ENCODE peak calls at places on chromosomes 2 and 18, in five cellular contexts. One of them, this sample, is unnamed. For H3K4me1, the result is how much of the 10 kb centered on the place peaks cover.

GRCh38 chr18:21897811-21898210 is 157.2 kb downstream of the MIB1 start:
- DNase-seq in Karpas-422: peak
- DNase-seq in small intestine: peak
- DNase-seq in breast epithelium: no peak
- DNase-seq in thyroid gland: peak
- DNase-seq in this sample: peak

GRCh38 chr2:188326669-188327301 is 35.1 kb downstream of the GULP1 start:
- DNase-seq in Karpas-422: no peak
- DNase-seq in small intestine: peak
- DNase-seq in breast epithelium: no peak
- DNase-seq in thyroid gland: no peak
- DNase-seq in this sample: no peak

GRCh38 chr2:85851253-85851955 is 37.4 kb downstream of the ST3GAL5 start:
- DNase-seq in Karpas-422: no peak
- DNase-seq in small intestine: no peak
- DNase-seq in breast epithelium: no peak
- DNase-seq in thyroid gland: no peak
- DNase-seq in this sample: no peak

GRCh38 chr2:226295123-226295522 is 504.5 kb downstream of the IRS1 start:
- DNase-seq in Karpas-422: no peak
- DNase-seq in small intestine: no peak
- DNase-seq in breast epithelium: no peak
- DNase-seq in thyroid gland: no peak
- DNase-seq in this sample: no peak

GRCh38 chr18:70044626-70045025 is 97.0 kb upstream of the CD226 start:
- DNase-seq in Karpas-422: no peak
- DNase-seq in small intestine: no peak
- DNase-seq in breast epithelium: no peak
- DNase-seq in thyroid gland: no peak
- DNase-seq in this sample: no peak

GRCh38 chr2:235492850-235493344 is 946 bp upstream of the AGAP1 start:
- DNase-seq in Karpas-422: no peak
- DNase-seq in small intestine: no peak
- DNase-seq in breast epithelium: no peak
- DNase-seq in thyroid gland: no peak
- DNase-seq in this sample: no peak

GRCh38 chr2:169983506-169983905 is 156.3 kb downstream of the UBR3 start:
- DNase-seq in Karpas-422: no peak
- DNase-seq in small intestine: no peak
- DNase-seq in breast epithelium: no peak
- DNase-seq in thyroid gland: no peak
- DNase-seq in this sample: no peak

GRCh38 chr2:176931588-176932563 is 280.7 kb upstream of the HNRNPA3 start:
- DNase-seq in Karpas-422: no peak
- DNase-seq in small intestine: peak
- DNase-seq in breast epithelium: no peak
- DNase-seq in thyroid gland: no peak
- DNase-seq in this sample: no peak

GRCh38 chr18:77136076-77136718 is 3.6 kb upstream of the MBP start:
- DNase-seq in Karpas-422: no peak
- DNase-seq in small intestine: no peak
- DNase-seq in breast epithelium: no peak
- DNase-seq in thyroid gland: no peak
- DNase-seq in this sample: no peak

GRCh38 chr2:216287251-216287650 is 85.0 kb downstream of the MARCHF4 start:
- DNase-seq in Karpas-422: no peak
- DNase-seq in small intestine: no peak
- DNase-seq in breast epithelium: no peak
- DNase-seq in thyroid gland: no peak
- DNase-seq in this sample: no peak

GRCh38 chr2:137999273-137999672 is 35.0 kb downstream of the HNMT start:
- DNase-seq in Karpas-422: no peak
- DNase-seq in small intestine: no peak
- DNase-seq in breast epithelium: no peak
- DNase-seq in thyroid gland: no peak
- DNase-seq in this sample: no peak

GRCh38 chr2:14702258-14702657 is 69.7 kb downstream of the LRATD1 start:
- DNase-seq in Karpas-422: no peak
- DNase-seq in small intestine: no peak
- DNase-seq in breast epithelium: no peak
- DNase-seq in thyroid gland: no peak
- DNase-seq in this sample: no peak

GRCh38 chr2:88600038-88600465 is 27.2 kb downstream of the EIF2AK3 start:
- DNase-seq in Karpas-422: peak
- DNase-seq in small intestine: peak
- DNase-seq in breast epithelium: peak
- DNase-seq in thyroid gland: peak
- DNase-seq in this sample: peak

GRCh38 chr2:97968228-97968627 is 27.5 kb downstream of the TMEM131 start:
- DNase-seq in Karpas-422: no peak
- DNase-seq in small intestine: peak
- DNase-seq in breast epithelium: no peak
- DNase-seq in thyroid gland: no peak
- DNase-seq in this sample: no peak
- H3K4me1 ChIP-seq in Karpas-422: under half
- H3K4me1 ChIP-seq in small intestine: under half
- H3K4me1 ChIP-seq in breast epithelium: under half
- H3K4me1 ChIP-seq in thyroid gland: under half
- H3K4me1 ChIP-seq in this sample: half or more

GRCh38 chr2:214737188-214737587 is 72.3 kb downstream of the BARD1 start:
- DNase-seq in Karpas-422: no peak
- DNase-seq in small intestine: no peak
- DNase-seq in breast epithelium: no peak
- DNase-seq in thyroid gland: no peak
- DNase-seq in this sample: no peak
- H3K4me3 ChIP-seq in Karpas-422: no peak
- H3K4me3 ChIP-seq in small intestine: no peak
- H3K4me3 ChIP-seq in breast epithelium: no peak
- H3K4me3 ChIP-seq in thyroid gland: no peak
- H3K4me3 ChIP-seq in this sample: no peak

DNA sequence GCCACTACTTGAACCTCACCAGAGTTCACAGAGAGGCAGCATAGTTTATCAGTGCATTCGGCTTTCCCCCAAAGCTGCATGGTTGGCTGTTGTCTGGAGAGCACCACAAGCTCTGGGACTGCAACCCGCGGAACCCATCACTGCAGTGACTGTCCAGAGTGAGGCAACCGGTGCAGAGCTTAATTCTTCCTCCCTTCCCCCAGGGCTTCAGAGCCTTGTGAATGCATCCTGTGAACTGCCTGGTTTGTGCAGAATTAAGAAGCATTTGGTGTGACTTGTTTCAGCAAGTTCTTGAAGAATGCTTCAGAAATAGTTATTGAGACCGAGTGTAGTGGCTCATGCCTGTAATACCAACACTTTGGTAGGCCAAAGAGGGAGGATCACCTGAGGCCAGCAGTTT is 99.2 kb upstream of the FOSL2 start:
- DNase-seq in Karpas-422: no peak
- DNase-seq in small intestine: no peak
- DNase-seq in breast epithelium: no peak
- DNase-seq in thyroid gland: no peak
- DNase-seq in this sample: no peak
- H3K4me1 ChIP-seq in Karpas-422: under half
- H3K4me1 ChIP-seq in small intestine: under half
- H3K4me1 ChIP-seq in breast epithelium: under half
- H3K4me1 ChIP-seq in thyroid gland: under half
- H3K4me1 ChIP-seq in this sample: under half

GRCh38 chr2:52934920-52935640 is 832.5 kb upstream of the CHAC2 start:
- DNase-seq in Karpas-422: no peak
- DNase-seq in small intestine: no peak
- DNase-seq in breast epithelium: no peak
- DNase-seq in thyroid gland: no peak
- DNase-seq in this sample: no peak
- H3K4me3 ChIP-seq in Karpas-422: no peak
- H3K4me3 ChIP-seq in small intestine: no peak
- H3K4me3 ChIP-seq in breast epithelium: no peak
- H3K4me3 ChIP-seq in thyroid gland: no peak
- H3K4me3 ChIP-seq in this sample: no peak

GRCh38 chr2:135531231-135532197 is at the start of gene R3HDM1:
- DNase-seq in Karpas-422: peak
- DNase-seq in small intestine: peak
- DNase-seq in breast epithelium: peak
- DNase-seq in thyroid gland: peak
- DNase-seq in this sample: peak
- H3K4me1 ChIP-seq in Karpas-422: under half
- H3K4me1 ChIP-seq in small intestine: under half
- H3K4me1 ChIP-seq in breast epithelium: under half
- H3K4me1 ChIP-seq in thyroid gland: under half
- H3K4me1 ChIP-seq in this sample: under half

DNA sequence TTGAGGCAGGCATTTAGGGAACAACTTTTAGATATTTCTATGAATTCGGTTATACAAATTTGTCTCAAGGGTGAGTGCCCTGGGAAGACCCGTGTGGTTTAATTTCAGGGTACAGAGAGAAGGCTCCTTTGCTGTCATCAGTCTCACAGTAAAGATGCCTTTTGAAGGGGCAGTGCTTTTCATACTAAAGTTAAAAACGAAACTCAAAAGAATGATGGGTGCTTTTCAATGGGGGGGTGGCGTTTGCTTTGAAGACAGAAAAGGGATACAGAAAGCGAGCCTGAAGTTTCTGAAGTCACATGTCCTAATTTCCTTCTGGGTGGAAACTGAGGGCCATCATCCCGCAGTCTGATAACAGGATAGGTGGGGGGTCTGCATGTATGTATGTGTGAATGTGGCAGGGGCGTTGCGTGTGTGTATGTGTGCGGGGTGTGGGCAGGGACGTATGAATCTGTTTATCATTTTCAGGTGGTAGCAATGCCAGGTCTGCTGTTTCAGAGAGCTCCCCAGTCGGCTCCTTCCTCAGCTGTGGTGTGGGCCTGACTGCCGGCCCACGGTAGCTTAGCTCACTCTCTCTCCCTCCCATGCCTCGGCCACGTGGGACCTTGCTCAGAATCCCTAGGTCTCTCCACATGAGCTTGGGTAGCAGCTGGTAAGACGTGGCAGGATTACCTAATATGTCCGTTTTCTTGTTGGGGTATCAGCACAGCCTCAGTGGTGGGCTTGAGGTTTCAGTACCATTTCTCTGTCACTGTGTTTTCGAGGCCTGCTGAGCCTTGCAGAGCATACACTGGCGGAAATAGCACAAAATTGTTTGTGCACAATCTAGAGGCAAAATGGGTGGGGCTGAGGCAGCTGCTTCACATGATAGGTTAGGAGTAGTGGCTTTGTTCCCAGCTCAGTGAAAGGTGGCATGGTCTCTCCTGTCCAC is 32.7 kb downstream of the ARHGAP25 start:
- DNase-seq in Karpas-422: peak
- DNase-seq in small intestine: peak
- DNase-seq in breast epithelium: no peak
- DNase-seq in thyroid gland: peak
- DNase-seq in this sample: no peak
- H3K4me3 ChIP-seq in Karpas-422: peak
- H3K4me3 ChIP-seq in small intestine: no peak
- H3K4me3 ChIP-seq in breast epithelium: no peak
- H3K4me3 ChIP-seq in thyroid gland: no peak
- H3K4me3 ChIP-seq in this sample: no peak

GRCh38 chr2:237711458-237712150 is 84.2 kb downstream of the LRRFIP1 start:
- DNase-seq in Karpas-422: no peak
- DNase-seq in small intestine: no peak
- DNase-seq in breast epithelium: peak
- DNase-seq in thyroid gland: no peak
- DNase-seq in this sample: no peak
- H3K4me1 ChIP-seq in Karpas-422: under half
- H3K4me1 ChIP-seq in small intestine: under half
- H3K4me1 ChIP-seq in breast epithelium: under half
- H3K4me1 ChIP-seq in thyroid gland: under half
- H3K4me1 ChIP-seq in this sample: half or more

DNA sequence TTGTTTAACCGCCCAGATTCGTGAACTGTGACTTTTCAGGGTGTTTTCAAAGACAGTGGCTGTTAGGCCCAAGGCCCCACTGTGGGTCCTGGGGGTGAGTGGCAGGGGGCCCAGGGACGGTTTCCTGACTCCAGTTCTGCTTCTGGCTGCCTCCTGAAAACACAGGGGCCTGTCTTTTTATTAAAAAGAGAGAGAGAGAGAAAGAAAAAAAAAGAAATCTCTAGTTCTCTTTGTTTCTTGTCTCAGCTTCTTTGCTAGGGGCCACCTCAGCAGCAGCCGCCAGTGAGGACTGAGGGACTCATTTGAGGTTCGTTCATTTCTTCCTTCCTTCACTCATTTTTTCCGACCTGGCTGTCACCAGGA is 15.4 kb upstream of the E2F6 start:
- DNase-seq in Karpas-422: no peak
- DNase-seq in small intestine: no peak
- DNase-seq in breast epithelium: no peak
- DNase-seq in thyroid gland: no peak
- DNase-seq in this sample: no peak
- H3K4me3 ChIP-seq in Karpas-422: no peak
- H3K4me3 ChIP-seq in small intestine: no peak
- H3K4me3 ChIP-seq in breast epithelium: no peak
- H3K4me3 ChIP-seq in thyroid gland: no peak
- H3K4me3 ChIP-seq in this sample: no peak

GRCh38 chr2:237546040-237546875 is 20.1 kb upstream of the PRLH start:
- DNase-seq in Karpas-422: no peak
- DNase-seq in small intestine: no peak
- DNase-seq in breast epithelium: no peak
- DNase-seq in thyroid gland: no peak
- DNase-seq in this sample: no peak
- H3K4me1 ChIP-seq in Karpas-422: under half
- H3K4me1 ChIP-seq in small intestine: under half
- H3K4me1 ChIP-seq in breast epithelium: under half
- H3K4me1 ChIP-seq in thyroid gland: under half
- H3K4me1 ChIP-seq in this sample: under half